ENCODE peak calls at places on chromosome 12, in four cellular contexts. P is HT-29, Y is tibial artery, T is activated T-cell treated with anti-CD3 and anti-CD28 coated beads for 48 hours. C is an unnamed sample.

GRCh38 chr12:76127588-76127987 is 43.1 kb upstream of the NAP1L1 start:
- DNase-seq in Y (no peak), T (no peak), P (no peak), C (no peak)

GRCh38 chr12:114440450-114441383 is 34.8 kb upstream of the TBX5 start:
- DNase-seq in T (no peak), Y (no peak), P (no peak), C (no peak)

GRCh38 chr12:1922075-1922709 is 3.7 kb upstream of the CACNA2D4 start:
- DNase-seq in Y (peak), P (no peak), T (no peak), C (no peak)

GRCh38 chr12:48121522-48121921 is 2.4 kb downstream of the PFKM start:
- DNase-seq in P (no peak), Y (no peak), T (no peak), C (no peak)

GRCh38 chr12:124694250-124694649 is 126.8 kb upstream of the NCOR2 start:
- DNase-seq in Y (no peak), P (no peak), T (no peak), C (no peak)

GRCh38 chr12:106145539-106146447 is 7.0 kb upstream of the NUAK1 start:
- DNase-seq in P (no peak), T (no peak), Y (no peak), C (no peak)

GRCh38 chr12:118537481-118537917 is 161.1 kb downstream of the SUDS3 start:
- DNase-seq in T (no peak), P (no peak), Y (peak), C (peak)

GRCh38 chr12:70248916-70249315 is 5.7 kb downstream of the CNOT2 start:
- DNase-seq in T (no peak), P (no peak), Y (no peak), C (no peak)

GRCh38 chr12:94874986-94875312 is 128.5 kb downstream of the NDUFA12 start:
- DNase-seq in Y (no peak), T (no peak), P (no peak), C (no peak)

GRCh38 chr12:122393822-122394221 is 28.6 kb downstream of the CLIP1 start:
- DNase-seq in P (no peak), T (no peak), Y (no peak), C (no peak)

GRCh38 chr12:76111209-76111749 is 26.8 kb upstream of the NAP1L1 start:
- DNase-seq in Y (no peak), P (no peak), T (no peak), C (no peak)

GRCh38 chr12:1836241-1836803 is 16.0 kb downstream of the LRTM2 start:
- DNase-seq in Y (no peak), P (no peak), T (no peak), C (peak)

GRCh38 chr12:101235686-101236085 is 25.6 kb upstream of the SLC5A8 start:
- DNase-seq in Y (no peak), T (no peak), P (no peak), C (no peak)

GRCh38 chr12:100752841-100753240 is 41.7 kb upstream of the ANO4 start:
- DNase-seq in T (no peak), Y (no peak), P (no peak), C (no peak)

GRCh38 chr12:4763549-4763948 is 43.3 kb downstream of the GALNT8 start:
- DNase-seq in T (no peak), Y (no peak), P (peak), C (no peak)

GRCh38 chr12:13073191-13073590 is 29.0 kb downstream of the FAM234B start:
- DNase-seq in Y (no peak), T (no peak), P (no peak), C (no peak)

C was measured in aorta.